ENCODE peak calls at places on chromosomes 11 and 22, in eight cellular contexts. One of them, this sample, is unnamed.

GRCh38 chr22:46245515-46245914 is 4.6 kb downstream of the CDPF1 start:
- DNase-seq in prostate gland: no peak
- DNase-seq in esophagus squamous epithelium: no peak
- DNase-seq in IMR-90: no peak
- DNase-seq in uterus: no peak
- DNase-seq in adrenal gland: peak
- DNase-seq in transverse colon: no peak
- DNase-seq in testis: no peak
- DNase-seq in this sample: no peak

GRCh38 chr11:118334746-118335145 is 7.8 kb downstream of the CD3D start:
- DNase-seq in prostate gland: no peak
- DNase-seq in esophagus squamous epithelium: no peak
- DNase-seq in IMR-90: no peak
- DNase-seq in uterus: no peak
- DNase-seq in adrenal gland: no peak
- DNase-seq in transverse colon: no peak
- DNase-seq in testis: no peak
- DNase-seq in this sample: no peak

GRCh38 chr11:71447791-71448256 is 369 bp downstream of the DHCR7 start:
- DNase-seq in prostate gland: no peak
- DNase-seq in esophagus squamous epithelium: no peak
- DNase-seq in IMR-90: no peak
- DNase-seq in uterus: no peak
- DNase-seq in adrenal gland: peak
- DNase-seq in transverse colon: peak
- DNase-seq in testis: no peak
- DNase-seq in this sample: peak

GRCh38 chr11:33967451-33967850 is 75.6 kb upstream of the LMO2 start:
- DNase-seq in prostate gland: no peak
- DNase-seq in esophagus squamous epithelium: no peak
- DNase-seq in IMR-90: no peak
- DNase-seq in uterus: no peak
- DNase-seq in adrenal gland: no peak
- DNase-seq in transverse colon: no peak
- DNase-seq in testis: no peak
- DNase-seq in this sample: no peak

GRCh38 chr11:11969380-11970215 is 38.8 kb downstream of the DKK3 start:
- DNase-seq in prostate gland: no peak
- DNase-seq in esophagus squamous epithelium: no peak
- DNase-seq in IMR-90: no peak
- DNase-seq in uterus: no peak
- DNase-seq in adrenal gland: no peak
- DNase-seq in transverse colon: no peak
- DNase-seq in testis: no peak
- DNase-seq in this sample: no peak

GRCh38 chr22:34973926-34974325 is 92.0 kb upstream of the ISX start:
- DNase-seq in prostate gland: no peak
- DNase-seq in esophagus squamous epithelium: no peak
- DNase-seq in IMR-90: no peak
- DNase-seq in uterus: no peak
- DNase-seq in adrenal gland: no peak
- DNase-seq in transverse colon: no peak
- DNase-seq in testis: no peak
- DNase-seq in this sample: no peak

GRCh38 chr11:99739464-99740089 is 718.8 kb downstream of the CNTN5 start:
- DNase-seq in prostate gland: no peak
- DNase-seq in esophagus squamous epithelium: no peak
- DNase-seq in IMR-90: peak
- DNase-seq in uterus: no peak
- DNase-seq in adrenal gland: no peak
- DNase-seq in transverse colon: no peak
- DNase-seq in testis: peak
- DNase-seq in this sample: no peak

GRCh38 chr11:117887431-117888139 is 11.1 kb upstream of the FXYD6 start:
- DNase-seq in prostate gland: no peak
- DNase-seq in esophagus squamous epithelium: no peak
- DNase-seq in IMR-90: no peak
- DNase-seq in uterus: peak
- DNase-seq in adrenal gland: peak
- DNase-seq in transverse colon: no peak
- DNase-seq in testis: peak
- DNase-seq in this sample: no peak

GRCh38 chr22:28953976-28954880 is 70.9 kb downstream of the ZNRF3 start:
- DNase-seq in prostate gland: no peak
- DNase-seq in esophagus squamous epithelium: no peak
- DNase-seq in IMR-90: no peak
- DNase-seq in uterus: no peak
- DNase-seq in adrenal gland: no peak
- DNase-seq in transverse colon: no peak
- DNase-seq in testis: no peak
- DNase-seq in this sample: no peak

GRCh38 chr11:126485021-126485781 is 129.7 kb downstream of the ST3GAL4 start:
- DNase-seq in prostate gland: no peak
- DNase-seq in esophagus squamous epithelium: no peak
- DNase-seq in IMR-90: peak
- DNase-seq in uterus: no peak
- DNase-seq in adrenal gland: no peak
- DNase-seq in transverse colon: no peak
- DNase-seq in testis: no peak
- DNase-seq in this sample: no peak

GRCh38 chr11:40722179-40722795 is 737.2 kb downstream of the LRRC4C start:
- DNase-seq in prostate gland: no peak
- DNase-seq in esophagus squamous epithelium: no peak
- DNase-seq in IMR-90: peak
- DNase-seq in uterus: no peak
- DNase-seq in adrenal gland: peak
- DNase-seq in transverse colon: no peak
- DNase-seq in testis: peak
- DNase-seq in this sample: no peak

GRCh38 chr11:66548041-66548440 is 1.3 kb downstream of the ACTN3 start:
- DNase-seq in prostate gland: no peak
- DNase-seq in esophagus squamous epithelium: no peak
- DNase-seq in IMR-90: no peak
- DNase-seq in uterus: no peak
- DNase-seq in adrenal gland: no peak
- DNase-seq in transverse colon: no peak
- DNase-seq in testis: no peak
- DNase-seq in this sample: no peak

GRCh38 chr11:132245558-132246385 is 875.4 kb downstream of the NTM start:
- DNase-seq in prostate gland: no peak
- DNase-seq in esophagus squamous epithelium: no peak
- DNase-seq in IMR-90: no peak
- DNase-seq in uterus: no peak
- DNase-seq in adrenal gland: no peak
- DNase-seq in transverse colon: no peak
- DNase-seq in testis: no peak
- DNase-seq in this sample: no peak

DNA sequence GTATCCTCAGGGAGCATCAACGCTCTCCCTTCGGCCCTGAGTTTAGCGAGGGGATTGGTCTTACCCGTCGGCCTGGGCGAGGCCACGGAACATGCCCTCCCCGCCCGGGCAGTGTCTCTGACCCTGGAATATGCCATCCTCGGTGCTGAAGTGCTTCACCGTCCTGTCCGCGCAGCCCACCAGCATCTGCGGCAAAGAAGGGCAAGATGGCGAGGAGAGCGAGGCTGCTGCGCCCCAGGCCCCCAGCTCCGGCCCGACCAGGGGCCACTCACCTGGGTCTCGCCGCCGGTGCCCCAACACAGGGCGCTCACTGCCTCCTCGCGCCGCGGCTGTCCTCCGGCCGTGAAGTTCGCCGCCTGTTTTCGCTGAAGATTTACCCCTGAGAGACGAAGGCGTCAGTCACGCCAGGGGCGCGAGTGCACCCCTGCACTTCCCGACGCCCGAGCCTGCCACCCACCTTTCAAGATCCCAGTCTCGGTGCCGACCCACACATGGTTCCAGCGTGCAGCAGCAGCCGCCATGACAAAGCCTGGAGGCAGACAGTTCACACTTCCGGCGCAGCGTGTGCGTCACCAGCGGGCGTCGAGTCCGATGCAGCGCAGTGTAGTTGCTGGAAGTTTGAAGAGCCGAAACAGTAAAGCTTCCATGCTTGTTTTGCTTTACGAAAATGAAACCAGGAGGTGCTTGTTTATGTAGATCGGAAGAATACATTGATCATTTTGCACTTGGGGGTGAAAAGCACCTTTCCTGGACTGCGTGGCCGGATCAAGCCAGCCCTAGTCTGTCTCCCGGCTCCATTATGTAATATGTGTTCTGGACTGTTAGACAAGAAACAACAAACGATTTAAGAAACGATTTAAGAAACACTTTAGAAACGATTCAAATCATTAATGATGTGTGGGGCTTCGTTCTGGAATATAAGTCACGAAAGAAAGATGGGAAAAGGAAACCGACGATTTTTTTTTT is at the start of gene WDR74:
- DNase-seq in prostate gland: peak
- DNase-seq in esophagus squamous epithelium: peak
- DNase-seq in IMR-90: peak
- DNase-seq in uterus: peak
- DNase-seq in adrenal gland: peak
- DNase-seq in transverse colon: peak
- DNase-seq in testis: peak
- DNase-seq in this sample: peak
- TF ChIP-seq POLR2A in prostate gland: peak
- TF ChIP-seq POLR2A in esophagus squamous epithelium: peak
- TF ChIP-seq POLR2A in IMR-90: peak
- TF ChIP-seq POLR2A in uterus: peak
- TF ChIP-seq POLR2A in adrenal gland: peak
- TF ChIP-seq POLR2A in transverse colon: peak
- TF ChIP-seq POLR2A in testis: peak
- TF ChIP-seq POLR2A in this sample: peak

GRCh38 chr11:13259374-13259773 is 18.2 kb upstream of the BMAL1 start:
- DNase-seq in prostate gland: no peak
- DNase-seq in esophagus squamous epithelium: no peak
- DNase-seq in IMR-90: no peak
- DNase-seq in uterus: no peak
- DNase-seq in adrenal gland: no peak
- DNase-seq in transverse colon: no peak
- DNase-seq in testis: no peak
- DNase-seq in this sample: no peak
- H3K27ac ChIP-seq in prostate gland: no peak
- H3K27ac ChIP-seq in esophagus squamous epithelium: no peak
- H3K27ac ChIP-seq in IMR-90: no peak
- H3K27ac ChIP-seq in uterus: no peak
- H3K27ac ChIP-seq in adrenal gland: no peak
- H3K27ac ChIP-seq in transverse colon: no peak
- H3K27ac ChIP-seq in testis: no peak
- H3K27ac ChIP-seq in this sample: no peak

DNA sequence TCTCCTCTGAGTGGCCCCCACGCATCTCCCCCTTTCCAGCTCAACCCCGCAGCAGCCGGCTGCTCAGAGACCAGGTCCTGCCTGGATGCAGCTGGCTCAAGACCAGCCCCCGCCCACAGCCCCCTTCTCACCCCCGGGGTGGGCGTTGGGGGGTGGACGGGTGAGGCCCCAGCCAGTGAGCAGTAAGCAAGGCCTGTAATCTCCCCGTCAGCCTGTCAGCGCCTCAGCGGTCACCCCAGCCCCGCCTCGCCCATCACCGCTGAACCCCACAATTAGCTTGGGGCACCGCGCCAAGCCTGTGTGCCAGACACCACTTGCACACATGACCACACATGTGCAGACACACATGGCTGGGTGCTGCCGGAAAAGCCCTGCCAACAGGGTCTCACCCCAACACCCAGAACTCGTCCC is 5.9 kb downstream of the PLXNB2 start:
- DNase-seq in prostate gland: no peak
- DNase-seq in esophagus squamous epithelium: no peak
- DNase-seq in IMR-90: no peak
- DNase-seq in uterus: no peak
- DNase-seq in adrenal gland: no peak
- DNase-seq in transverse colon: peak
- DNase-seq in testis: no peak
- DNase-seq in this sample: no peak
- H3K4me3 ChIP-seq in prostate gland: no peak
- H3K4me3 ChIP-seq in esophagus squamous epithelium: peak
- H3K4me3 ChIP-seq in IMR-90: no peak
- H3K4me3 ChIP-seq in uterus: no peak
- H3K4me3 ChIP-seq in adrenal gland: peak
- H3K4me3 ChIP-seq in transverse colon: no peak
- H3K4me3 ChIP-seq in testis: no peak
- H3K4me3 ChIP-seq in this sample: peak

DNA sequence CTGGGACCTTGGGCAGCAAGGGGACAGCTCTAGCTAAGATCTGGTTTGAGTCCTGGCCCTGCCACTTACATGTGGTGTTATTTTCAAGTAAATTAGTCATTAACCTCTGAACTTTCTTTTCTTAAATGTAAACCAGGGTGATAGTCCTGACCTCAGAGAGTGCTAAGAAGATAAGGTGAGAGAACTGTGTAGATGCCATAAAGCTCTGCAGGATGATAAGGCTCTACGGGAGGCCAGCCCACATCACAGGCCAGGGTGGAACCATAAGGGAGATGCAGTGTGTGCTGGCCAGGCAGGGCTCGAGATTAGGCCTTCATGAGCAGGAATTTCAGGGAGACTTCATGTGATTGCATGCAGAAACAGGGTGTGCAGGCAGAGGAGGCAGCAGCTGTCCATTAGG is 24.2 kb downstream of the NECTIN1 start:
- DNase-seq in prostate gland: no peak
- DNase-seq in esophagus squamous epithelium: no peak
- DNase-seq in IMR-90: no peak
- DNase-seq in uterus: no peak
- DNase-seq in adrenal gland: no peak
- DNase-seq in transverse colon: no peak
- DNase-seq in testis: no peak
- DNase-seq in this sample: no peak
- TF ChIP-seq POLR2A in prostate gland: no peak
- TF ChIP-seq POLR2A in esophagus squamous epithelium: no peak
- TF ChIP-seq POLR2A in IMR-90: no peak
- TF ChIP-seq POLR2A in uterus: no peak
- TF ChIP-seq POLR2A in adrenal gland: no peak
- TF ChIP-seq POLR2A in transverse colon: no peak
- TF ChIP-seq POLR2A in testis: no peak
- TF ChIP-seq POLR2A in this sample: no peak